ENCODE peak calls at places on chromosomes 6 and 20, in four cellular contexts. L, T, D and C are unnamed samples.

GRCh38 chr6:67608099-67608749 is 1026.9 kb upstream of the ADGRB3 start:
- DNase-seq in L (no peak), T (no peak), D (no peak), C (no peak)

GRCh38 chr6:68211242-68211795 is 423.8 kb upstream of the ADGRB3 start:
- DNase-seq in L (peak), T (no peak), D (no peak), C (peak)

GRCh38 chr6:134101479-134101878 is 49.1 kb upstream of the SLC2A12 start:
- DNase-seq in L (no peak), T (no peak), D (no peak), C (no peak)

GRCh38 chr20:47432251-47433210 is 69.2 kb upstream of the NCOA3 start:
- DNase-seq in L (peak), T (peak), D (peak), C (peak)

GRCh38 chr20:50558483-50558925 is 48.3 kb downstream of the PTPN1 start:
- DNase-seq in L (peak), T (peak), D (no peak), C (peak)

GRCh38 chr6:27096834-27097511 is 150.5 kb upstream of the PRSS16 start:
- DNase-seq in L (peak), T (peak), D (no peak), C (peak)

GRCh38 chr6:136149311-136149710 is 100.8 kb downstream of the MTFR2 start:
- DNase-seq in L (no peak), T (no peak), D (no peak), C (no peak)

GRCh38 chr6:148888853-148889252 is 142.0 kb downstream of the UST start:
- DNase-seq in L (no peak), T (no peak), D (no peak), C (no peak)

GRCh38 chr20:20552076-20552475 is 160.4 kb downstream of the RALGAPA2 start:
- DNase-seq in L (no peak), T (no peak), D (no peak), C (no peak)

GRCh38 chr6:170286934-170287265 is 4.0 kb downstream of the DLL1 start:
- DNase-seq in L (no peak), T (no peak), D (no peak), C (no peak)

GRCh38 chr6:152380351-152380767 is 256.8 kb downstream of the SYNE1 start:
- DNase-seq in L (peak), T (peak), D (no peak), C (peak)

GRCh38 chr20:5095931-5096330 is 23.8 kb downstream of the PCNA start:
- DNase-seq in L (no peak), T (no peak), D (peak), C (no peak)

GRCh38 chr6:35213161-35213823 is 464 bp upstream of the SCUBE3 start:
- DNase-seq in L (no peak), T (no peak), D (no peak), C (no peak)

GRCh38 chr6:148611213-148611612 is 135.6 kb upstream of the UST start:
- DNase-seq in L (peak), T (no peak), D (no peak), C (peak)

GRCh38 chr6:160088069-160088773 is 33.4 kb upstream of the SLC22A1 start:
- DNase-seq in L (peak), T (peak), D (no peak), C (peak)

GRCh38 chr20:59145247-59145925 is 18.2 kb upstream of the ZNF831 start:
- DNase-seq in L (no peak), T (no peak), D (peak), C (no peak)

GRCh38 chr6:156359912-156360311 is 417.3 kb upstream of the ARID1B start:
- DNase-seq in L (no peak), T (no peak), D (no peak), C (no peak)

GRCh38 chr6:73085362-73085975 is 139.8 kb downstream of the KHDC1L start:
- DNase-seq in L (no peak), T (no peak), D (no peak), C (no peak)

GRCh38 chr20:47796952-47797351 is 11.7 kb upstream of the SULF2 start:
- DNase-seq in L (no peak), T (no peak), D (no peak), C (no peak)

GRCh38 chr6:80316655-80317332 is 210.3 kb downstream of the BCKDHB start:
- DNase-seq in L (no peak), T (no peak), D (no peak), C (no peak)
- TF ChIP-seq CTCF in L (no peak), T (peak), D (no peak), C (no peak)

DNA sequence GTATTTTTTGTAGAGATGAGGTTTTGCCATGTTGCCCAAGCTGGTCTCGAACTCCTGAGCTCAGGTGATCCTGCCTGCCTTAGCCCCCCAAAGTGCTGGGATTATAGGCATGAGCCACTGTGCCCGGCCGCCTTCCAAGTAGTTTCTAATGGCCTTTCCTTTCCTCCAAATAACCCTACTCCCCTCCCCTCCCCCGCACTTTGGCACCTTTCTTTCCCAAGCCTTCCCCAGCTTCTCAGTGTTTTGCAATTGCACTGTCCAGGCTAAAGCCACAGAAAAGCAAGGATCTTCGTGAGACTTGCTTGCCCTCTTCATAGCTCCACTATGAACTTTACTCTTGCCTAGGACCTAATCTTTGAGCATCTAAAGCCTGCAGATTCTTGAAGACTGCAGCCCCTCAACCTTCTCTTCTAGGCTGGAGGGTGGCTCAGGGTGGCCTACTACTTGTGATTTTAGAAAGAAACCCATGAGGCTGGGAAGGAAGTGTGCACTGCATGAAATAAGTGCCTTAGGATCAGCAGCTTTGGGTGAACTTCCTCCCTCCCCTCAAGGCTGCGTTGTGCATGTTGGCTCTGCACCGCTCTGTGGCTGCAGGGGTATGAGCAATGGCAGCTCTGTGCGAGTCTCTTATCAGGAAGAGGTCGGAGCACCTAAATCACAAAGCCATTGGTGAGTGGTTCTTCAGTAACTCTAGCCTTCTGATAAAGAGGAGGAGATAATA is 152.4 kb upstream of the SNX9 start:
- DNase-seq in L (no peak), T (no peak), D (peak), C (no peak)
- TF ChIP-seq CTCF in L (no peak), T (no peak), D (no peak), C (no peak)

GRCh38 chr6:32843321-32843978 is 397 bp downstream of the PSMB8 start:
- DNase-seq in L (no peak), T (no peak), D (peak), C (peak)

GRCh38 chr6:32842690-32843089 is 1.2 kb downstream of the PSMB8 start:
- DNase-seq in L (no peak), T (no peak), D (no peak), C (no peak)

GRCh38 chr6:32845381-32845884 is 1.6 kb upstream of the PSMB8 start:
- DNase-seq in L (no peak), T (no peak), D (peak), C (no peak)

GRCh38 chr6:32844839-32845372 is 1.1 kb upstream of the PSMB8 start:
- DNase-seq in L (no peak), T (no peak), D (no peak), C (no peak)

DNA sequence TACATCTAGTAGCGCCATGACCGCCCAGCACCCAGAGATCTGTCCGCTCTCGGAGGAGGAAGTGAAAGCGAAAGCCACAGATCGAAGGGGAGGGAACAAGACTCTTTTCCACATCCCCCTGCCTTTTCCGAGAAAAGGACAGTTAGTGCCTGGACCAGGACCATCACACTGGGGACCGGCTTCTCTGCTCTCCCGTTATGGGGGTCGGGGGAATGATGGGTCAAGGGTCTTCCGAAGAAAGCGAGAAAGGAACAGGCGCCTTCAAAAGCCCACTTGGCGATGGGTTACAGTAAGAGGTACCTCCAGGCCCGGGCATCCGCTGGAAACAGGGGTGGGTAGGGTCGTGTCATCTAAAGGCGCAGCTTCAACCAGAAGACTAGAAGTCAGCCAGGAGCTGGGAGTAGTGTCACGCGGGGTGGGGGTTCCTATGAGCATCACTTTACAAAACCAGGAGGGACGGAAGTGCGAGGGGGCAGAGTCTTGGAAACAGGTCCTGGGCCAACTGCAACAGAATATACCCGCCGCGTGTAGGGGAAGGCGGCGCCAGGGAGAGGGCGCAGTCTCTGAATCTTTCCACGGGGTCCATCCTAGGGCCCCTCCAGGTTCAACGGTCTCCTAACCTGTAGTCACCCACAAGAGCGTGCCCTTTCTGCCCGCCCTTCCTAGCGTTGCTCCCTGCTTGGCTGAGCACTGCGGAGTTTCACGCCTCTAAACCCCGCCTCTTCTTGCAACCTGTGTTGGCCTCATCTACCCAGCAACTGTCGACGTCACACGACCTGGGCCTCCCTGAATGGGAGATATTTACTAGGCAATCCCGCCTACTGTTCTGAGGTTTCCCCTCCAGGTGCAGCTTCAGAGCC is at the start of gene PSMB8:
- DNase-seq in L (peak), T (peak), D (peak), C (peak)
- TF ChIP-seq CTCF in L (peak), T (peak), D (no peak), C (no peak)

DNA sequence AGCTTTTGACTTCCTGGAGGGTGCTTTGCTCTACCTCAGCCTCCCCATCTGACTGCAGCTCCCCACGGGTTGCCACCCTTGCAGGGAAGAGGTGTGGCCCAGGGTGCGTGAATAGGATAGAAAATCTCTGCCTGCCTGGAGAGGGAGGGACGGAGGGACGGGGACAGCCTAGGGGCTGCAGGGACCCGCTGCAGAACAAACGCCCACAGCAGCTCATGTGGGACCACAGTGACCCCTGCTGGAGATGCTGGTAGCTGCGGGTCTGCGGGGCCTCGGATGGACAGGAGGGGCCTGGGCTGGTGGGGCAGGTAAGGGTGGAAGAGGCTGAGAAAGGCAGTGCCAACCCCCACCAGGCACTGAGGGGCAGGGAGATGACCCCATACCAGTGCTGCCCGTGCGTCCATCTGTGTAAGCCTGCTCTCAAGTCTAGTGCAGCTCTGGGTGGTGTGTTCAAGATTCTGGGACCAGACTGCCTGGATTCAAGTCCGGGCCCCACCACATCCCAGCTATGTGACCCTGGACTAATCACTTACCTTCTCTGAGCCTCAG is 39.4 kb downstream of the KIAA1755 start:
- DNase-seq in L (peak), T (no peak), D (peak), C (peak)
- TF ChIP-seq CTCF in L (peak), T (peak), D (peak), C (peak)

GRCh38 chr6:130075879-130076278 is 57.5 kb downstream of the L3MBTL3 start:
- DNase-seq in L (no peak), T (no peak), D (no peak), C (no peak)

GRCh38 chr6:130070747-130071146 is 52.4 kb downstream of the L3MBTL3 start:
- DNase-seq in L (no peak), T (no peak), D (no peak), C (no peak)

GRCh38 chr6:130076512-130076911 is 58.1 kb downstream of the L3MBTL3 start:
- DNase-seq in L (peak), T (no peak), D (no peak), C (no peak)
- TF ChIP-seq CTCF in L (no peak), T (no peak), D (no peak), C (no peak)

GRCh38 chr6:91412532-91412931 is 825.7 kb upstream of the MAP3K7 start:
- DNase-seq in L (no peak), T (no peak), D (no peak), C (no peak)
- TF ChIP-seq CTCF in L (no peak), T (no peak), D (no peak), C (no peak)